ENCODE peak calls at places on chromosome 11, in ten cellular contexts. One of them, this sample, is unnamed.

GRCh38 chr11:28089378-28089777 is 18.6 kb downstream of the KIF18A start:
- DNase-seq in choroid plexus epithelial cell: peak; percentile 71
- DNase-seq in activated naive CD4-positive, alpha-beta T cell treated with anti-CD3 and anti-CD28 coated beads, Interleukin-2, amount 10 ng/mL, durations not matched to agents 7 days and 5 days: no peak
- DNase-seq in adipocyte: no peak
- DNase-seq in SIG-M5: no peak
- DNase-seq in Calu3: no peak
- DNase-seq in HFFc6: no peak
- DNase-seq in T-helper 2 cell: no peak
- DNase-seq in GM10248: no peak
- DNase-seq in brain pericyte: no peak
- DNase-seq in this sample: no peak

GRCh38 chr11:944711-945470 is 19.2 kb downstream of the AP2A2 start:
- DNase-seq in choroid plexus epithelial cell: peak; percentile 76
- DNase-seq in activated naive CD4-positive, alpha-beta T cell treated with anti-CD3 and anti-CD28 coated beads, Interleukin-2, amount 10 ng/mL, durations not matched to agents 7 days and 5 days: no peak
- DNase-seq in adipocyte: no peak
- DNase-seq in SIG-M5: no peak
- DNase-seq in Calu3: no peak
- DNase-seq in HFFc6: no peak
- DNase-seq in T-helper 2 cell: no peak
- DNase-seq in GM10248: no peak
- DNase-seq in brain pericyte: no peak
- DNase-seq in this sample: no peak

GRCh38 chr11:61780581-61781162 is 11.7 kb downstream of the TMEM258 start:
- DNase-seq in choroid plexus epithelial cell: no peak
- DNase-seq in activated naive CD4-positive, alpha-beta T cell treated with anti-CD3 and anti-CD28 coated beads, Interleukin-2, amount 10 ng/mL, durations not matched to agents 7 days and 5 days: no peak
- DNase-seq in adipocyte: no peak
- DNase-seq in SIG-M5: no peak
- DNase-seq in Calu3: no peak
- DNase-seq in HFFc6: no peak
- DNase-seq in T-helper 2 cell: no peak
- DNase-seq in GM10248: no peak
- DNase-seq in brain pericyte: no peak
- DNase-seq in this sample: no peak

GRCh38 chr11:92018332-92018731 is 206.3 kb upstream of the FAT3 start:
- DNase-seq in choroid plexus epithelial cell: no peak
- DNase-seq in activated naive CD4-positive, alpha-beta T cell treated with anti-CD3 and anti-CD28 coated beads, Interleukin-2, amount 10 ng/mL, durations not matched to agents 7 days and 5 days: no peak
- DNase-seq in adipocyte: no peak
- DNase-seq in SIG-M5: no peak
- DNase-seq in Calu3: no peak
- DNase-seq in HFFc6: no peak
- DNase-seq in T-helper 2 cell: no peak
- DNase-seq in GM10248: no peak
- DNase-seq in brain pericyte: no peak
- DNase-seq in this sample: no peak

GRCh38 chr11:134579709-134580634 is 167.9 kb upstream of the B3GAT1 start:
- DNase-seq in choroid plexus epithelial cell: no peak
- DNase-seq in activated naive CD4-positive, alpha-beta T cell treated with anti-CD3 and anti-CD28 coated beads, Interleukin-2, amount 10 ng/mL, durations not matched to agents 7 days and 5 days: no peak
- DNase-seq in adipocyte: no peak
- DNase-seq in SIG-M5: no peak
- DNase-seq in Calu3: no peak
- DNase-seq in HFFc6: no peak
- DNase-seq in T-helper 2 cell: no peak
- DNase-seq in GM10248: peak; percentile 7
- DNase-seq in brain pericyte: no peak
- DNase-seq in this sample: no peak

GRCh38 chr11:44693654-44694119 is 33.1 kb upstream of the TSPAN18 start:
- DNase-seq in choroid plexus epithelial cell: no peak
- DNase-seq in activated naive CD4-positive, alpha-beta T cell treated with anti-CD3 and anti-CD28 coated beads, Interleukin-2, amount 10 ng/mL, durations not matched to agents 7 days and 5 days: no peak
- DNase-seq in adipocyte: no peak
- DNase-seq in SIG-M5: no peak
- DNase-seq in Calu3: no peak
- DNase-seq in HFFc6: no peak
- DNase-seq in T-helper 2 cell: no peak
- DNase-seq in GM10248: no peak
- DNase-seq in brain pericyte: no peak
- DNase-seq in this sample: no peak

GRCh38 chr11:91158297-91158696 is 935.4 kb upstream of the CHORDC1 start:
- DNase-seq in choroid plexus epithelial cell: no peak
- DNase-seq in activated naive CD4-positive, alpha-beta T cell treated with anti-CD3 and anti-CD28 coated beads, Interleukin-2, amount 10 ng/mL, durations not matched to agents 7 days and 5 days: no peak
- DNase-seq in adipocyte: no peak
- DNase-seq in SIG-M5: no peak
- DNase-seq in Calu3: no peak
- DNase-seq in HFFc6: no peak
- DNase-seq in T-helper 2 cell: no peak
- DNase-seq in GM10248: no peak
- DNase-seq in brain pericyte: no peak
- DNase-seq in this sample: no peak

GRCh38 chr11:62922653-62923371 is 1.6 kb upstream of the CHRM1 start:
- DNase-seq in choroid plexus epithelial cell: no peak
- DNase-seq in activated naive CD4-positive, alpha-beta T cell treated with anti-CD3 and anti-CD28 coated beads, Interleukin-2, amount 10 ng/mL, durations not matched to agents 7 days and 5 days: peak; percentile 29
- DNase-seq in adipocyte: no peak
- DNase-seq in SIG-M5: no peak
- DNase-seq in Calu3: no peak
- DNase-seq in HFFc6: no peak
- DNase-seq in T-helper 2 cell: no peak
- DNase-seq in GM10248: peak; percentile 76
- DNase-seq in brain pericyte: no peak
- DNase-seq in this sample: no peak

GRCh38 chr11:17552392-17553248 is 5.6 kb downstream of the OTOG start:
- DNase-seq in choroid plexus epithelial cell: no peak
- DNase-seq in activated naive CD4-positive, alpha-beta T cell treated with anti-CD3 and anti-CD28 coated beads, Interleukin-2, amount 10 ng/mL, durations not matched to agents 7 days and 5 days: no peak
- DNase-seq in adipocyte: no peak
- DNase-seq in SIG-M5: no peak
- DNase-seq in Calu3: no peak
- DNase-seq in HFFc6: no peak
- DNase-seq in T-helper 2 cell: no peak
- DNase-seq in GM10248: no peak
- DNase-seq in brain pericyte: no peak
- DNase-seq in this sample: no peak

GRCh38 chr11:112903310-112903709 is 57.9 kb upstream of the NCAM1 start:
- DNase-seq in choroid plexus epithelial cell: no peak
- DNase-seq in activated naive CD4-positive, alpha-beta T cell treated with anti-CD3 and anti-CD28 coated beads, Interleukin-2, amount 10 ng/mL, durations not matched to agents 7 days and 5 days: no peak
- DNase-seq in adipocyte: no peak
- DNase-seq in SIG-M5: no peak
- DNase-seq in Calu3: no peak
- DNase-seq in HFFc6: no peak
- DNase-seq in T-helper 2 cell: no peak
- DNase-seq in GM10248: no peak
- DNase-seq in brain pericyte: no peak
- DNase-seq in this sample: no peak

GRCh38 chr11:119461250-119461963 is 38.4 kb upstream of the THY1 start:
- DNase-seq in choroid plexus epithelial cell: no peak
- DNase-seq in activated naive CD4-positive, alpha-beta T cell treated with anti-CD3 and anti-CD28 coated beads, Interleukin-2, amount 10 ng/mL, durations not matched to agents 7 days and 5 days: no peak
- DNase-seq in adipocyte: no peak
- DNase-seq in SIG-M5: no peak
- DNase-seq in Calu3: no peak
- DNase-seq in HFFc6: no peak
- DNase-seq in T-helper 2 cell: no peak
- DNase-seq in GM10248: no peak
- DNase-seq in brain pericyte: no peak
- DNase-seq in this sample: no peak

GRCh38 chr11:95499516-95500135 is 268.6 kb upstream of the SESN3 start:
- DNase-seq in choroid plexus epithelial cell: no peak
- DNase-seq in activated naive CD4-positive, alpha-beta T cell treated with anti-CD3 and anti-CD28 coated beads, Interleukin-2, amount 10 ng/mL, durations not matched to agents 7 days and 5 days: no peak
- DNase-seq in adipocyte: no peak
- DNase-seq in SIG-M5: no peak
- DNase-seq in Calu3: no peak
- DNase-seq in HFFc6: no peak
- DNase-seq in T-helper 2 cell: no peak
- DNase-seq in GM10248: no peak
- DNase-seq in brain pericyte: no peak
- DNase-seq in this sample: no peak

GRCh38 chr11:75767793-75768111 is 826 bp upstream of the DGAT2 start:
- DNase-seq in choroid plexus epithelial cell: no peak
- DNase-seq in activated naive CD4-positive, alpha-beta T cell treated with anti-CD3 and anti-CD28 coated beads, Interleukin-2, amount 10 ng/mL, durations not matched to agents 7 days and 5 days: no peak
- DNase-seq in adipocyte: no peak
- DNase-seq in SIG-M5: no peak
- DNase-seq in Calu3: no peak
- DNase-seq in HFFc6: no peak
- DNase-seq in T-helper 2 cell: no peak
- DNase-seq in GM10248: no peak
- DNase-seq in brain pericyte: no peak
- DNase-seq in this sample: no peak

GRCh38 chr11:78138694-78139421 is 568 bp downstream of the ALG8 start:
- DNase-seq in choroid plexus epithelial cell: peak; percentile 37
- DNase-seq in activated naive CD4-positive, alpha-beta T cell treated with anti-CD3 and anti-CD28 coated beads, Interleukin-2, amount 10 ng/mL, durations not matched to agents 7 days and 5 days: peak; percentile 53
- DNase-seq in adipocyte: peak; percentile 47
- DNase-seq in SIG-M5: no peak
- DNase-seq in Calu3: peak; percentile 27
- DNase-seq in HFFc6: peak; percentile 39
- DNase-seq in T-helper 2 cell: peak; percentile 1
- DNase-seq in GM10248: peak; percentile 24
- DNase-seq in brain pericyte: no peak
- DNase-seq in this sample: peak; percentile 28

GRCh38 chr11:86738615-86739014 is 61.7 kb upstream of the PRSS23 start:
- DNase-seq in choroid plexus epithelial cell: no peak
- DNase-seq in activated naive CD4-positive, alpha-beta T cell treated with anti-CD3 and anti-CD28 coated beads, Interleukin-2, amount 10 ng/mL, durations not matched to agents 7 days and 5 days: no peak
- DNase-seq in adipocyte: no peak
- DNase-seq in SIG-M5: no peak
- DNase-seq in Calu3: no peak
- DNase-seq in HFFc6: no peak
- DNase-seq in T-helper 2 cell: no peak
- DNase-seq in GM10248: no peak
- DNase-seq in brain pericyte: no peak
- DNase-seq in this sample: no peak

GRCh38 chr11:86214710-86215109 is 29.8 kb upstream of the EED start:
- DNase-seq in choroid plexus epithelial cell: no peak
- DNase-seq in activated naive CD4-positive, alpha-beta T cell treated with anti-CD3 and anti-CD28 coated beads, Interleukin-2, amount 10 ng/mL, durations not matched to agents 7 days and 5 days: peak; percentile 38
- DNase-seq in adipocyte: no peak
- DNase-seq in SIG-M5: no peak
- DNase-seq in Calu3: peak; percentile 21
- DNase-seq in HFFc6: no peak
- DNase-seq in T-helper 2 cell: no peak
- DNase-seq in GM10248: peak; percentile 55
- DNase-seq in brain pericyte: no peak
- DNase-seq in this sample: no peak

GRCh38 chr11:1310772-1311468 is 1.5 kb upstream of the TOLLIP start:
- DNase-seq in choroid plexus epithelial cell: no peak
- DNase-seq in activated naive CD4-positive, alpha-beta T cell treated with anti-CD3 and anti-CD28 coated beads, Interleukin-2, amount 10 ng/mL, durations not matched to agents 7 days and 5 days: peak; percentile 61
- DNase-seq in adipocyte: no peak
- DNase-seq in SIG-M5: no peak
- DNase-seq in Calu3: peak; percentile 62
- DNase-seq in HFFc6: no peak
- DNase-seq in T-helper 2 cell: peak; percentile 45
- DNase-seq in GM10248: peak; percentile 54
- DNase-seq in brain pericyte: no peak
- DNase-seq in this sample: no peak

GRCh38 chr11:88484873-88485621 is 147.5 kb upstream of the CTSC start:
- DNase-seq in choroid plexus epithelial cell: peak; percentile 61
- DNase-seq in activated naive CD4-positive, alpha-beta T cell treated with anti-CD3 and anti-CD28 coated beads, Interleukin-2, amount 10 ng/mL, durations not matched to agents 7 days and 5 days: peak; percentile 42
- DNase-seq in adipocyte: peak; percentile 51
- DNase-seq in SIG-M5: no peak
- DNase-seq in Calu3: peak; percentile 24
- DNase-seq in HFFc6: peak; percentile 28
- DNase-seq in T-helper 2 cell: peak; percentile 3
- DNase-seq in GM10248: peak; percentile 57
- DNase-seq in brain pericyte: no peak
- DNase-seq in this sample: peak; percentile 44

GRCh38 chr11:90237004-90237403 is 14.2 kb upstream of the CHORDC1 start:
- DNase-seq in choroid plexus epithelial cell: no peak
- DNase-seq in activated naive CD4-positive, alpha-beta T cell treated with anti-CD3 and anti-CD28 coated beads, Interleukin-2, amount 10 ng/mL, durations not matched to agents 7 days and 5 days: no peak
- DNase-seq in adipocyte: no peak
- DNase-seq in SIG-M5: no peak
- DNase-seq in Calu3: no peak
- DNase-seq in HFFc6: no peak
- DNase-seq in T-helper 2 cell: no peak
- DNase-seq in GM10248: no peak
- DNase-seq in brain pericyte: no peak
- DNase-seq in this sample: no peak

GRCh38 chr11:68997124-68997994 is 15.7 kb downstream of the MRGPRF start:
- DNase-seq in choroid plexus epithelial cell: no peak
- DNase-seq in activated naive CD4-positive, alpha-beta T cell treated with anti-CD3 and anti-CD28 coated beads, Interleukin-2, amount 10 ng/mL, durations not matched to agents 7 days and 5 days: no peak
- DNase-seq in adipocyte: no peak
- DNase-seq in SIG-M5: no peak
- DNase-seq in Calu3: no peak
- DNase-seq in HFFc6: no peak
- DNase-seq in T-helper 2 cell: no peak
- DNase-seq in GM10248: no peak
- DNase-seq in brain pericyte: no peak
- DNase-seq in this sample: no peak

GRCh38 chr11:73285721-73286120 is 13.6 kb downstream of the P2RY6 start:
- DNase-seq in choroid plexus epithelial cell: no peak
- DNase-seq in activated naive CD4-positive, alpha-beta T cell treated with anti-CD3 and anti-CD28 coated beads, Interleukin-2, amount 10 ng/mL, durations not matched to agents 7 days and 5 days: no peak
- DNase-seq in adipocyte: no peak
- DNase-seq in SIG-M5: no peak
- DNase-seq in Calu3: no peak
- DNase-seq in HFFc6: no peak
- DNase-seq in T-helper 2 cell: no peak
- DNase-seq in GM10248: no peak
- DNase-seq in brain pericyte: no peak
- DNase-seq in this sample: no peak

GRCh38 chr11:121299417-121299816 is 6.8 kb downstream of the SC5D start:
- DNase-seq in choroid plexus epithelial cell: no peak
- DNase-seq in activated naive CD4-positive, alpha-beta T cell treated with anti-CD3 and anti-CD28 coated beads, Interleukin-2, amount 10 ng/mL, durations not matched to agents 7 days and 5 days: no peak
- DNase-seq in adipocyte: no peak
- DNase-seq in SIG-M5: no peak
- DNase-seq in Calu3: no peak
- DNase-seq in HFFc6: no peak
- DNase-seq in T-helper 2 cell: no peak
- DNase-seq in GM10248: no peak
- DNase-seq in brain pericyte: no peak
- DNase-seq in this sample: no peak

GRCh38 chr11:73372371-73372993 is 3.7 kb upstream of the RELT start:
- DNase-seq in choroid plexus epithelial cell: peak; percentile 36
- DNase-seq in activated naive CD4-positive, alpha-beta T cell treated with anti-CD3 and anti-CD28 coated beads, Interleukin-2, amount 10 ng/mL, durations not matched to agents 7 days and 5 days: no peak
- DNase-seq in adipocyte: no peak
- DNase-seq in SIG-M5: no peak
- DNase-seq in Calu3: peak; percentile 15
- DNase-seq in HFFc6: peak; percentile 53
- DNase-seq in T-helper 2 cell: no peak
- DNase-seq in GM10248: no peak
- DNase-seq in brain pericyte: no peak
- DNase-seq in this sample: peak; percentile 21

GRCh38 chr11:30478923-30479322 is 107.2 kb downstream of the MPPED2 start:
- DNase-seq in choroid plexus epithelial cell: no peak
- DNase-seq in activated naive CD4-positive, alpha-beta T cell treated with anti-CD3 and anti-CD28 coated beads, Interleukin-2, amount 10 ng/mL, durations not matched to agents 7 days and 5 days: no peak
- DNase-seq in adipocyte: no peak
- DNase-seq in SIG-M5: no peak
- DNase-seq in Calu3: no peak
- DNase-seq in HFFc6: no peak
- DNase-seq in T-helper 2 cell: no peak
- DNase-seq in GM10248: no peak
- DNase-seq in brain pericyte: no peak
- DNase-seq in this sample: no peak

GRCh38 chr11:130439876-130440275 is 8.6 kb upstream of the ADAMTS15 start:
- DNase-seq in choroid plexus epithelial cell: no peak
- DNase-seq in activated naive CD4-positive, alpha-beta T cell treated with anti-CD3 and anti-CD28 coated beads, Interleukin-2, amount 10 ng/mL, durations not matched to agents 7 days and 5 days: no peak
- DNase-seq in adipocyte: no peak
- DNase-seq in SIG-M5: no peak
- DNase-seq in Calu3: no peak
- DNase-seq in HFFc6: no peak
- DNase-seq in T-helper 2 cell: no peak
- DNase-seq in GM10248: no peak
- DNase-seq in brain pericyte: no peak
- DNase-seq in this sample: no peak

GRCh38 chr11:121563900-121564822 is 111.4 kb upstream of the SORL1-AS1 start:
- DNase-seq in choroid plexus epithelial cell: peak; percentile 16
- DNase-seq in activated naive CD4-positive, alpha-beta T cell treated with anti-CD3 and anti-CD28 coated beads, Interleukin-2, amount 10 ng/mL, durations not matched to agents 7 days and 5 days: no peak
- DNase-seq in adipocyte: peak; percentile 32
- DNase-seq in SIG-M5: no peak
- DNase-seq in Calu3: no peak
- DNase-seq in HFFc6: no peak
- DNase-seq in T-helper 2 cell: no peak
- DNase-seq in GM10248: no peak
- DNase-seq in brain pericyte: no peak
- DNase-seq in this sample: no peak

GRCh38 chr11:48125866-48126265 is 90.7 kb upstream of the OR4B1 start:
- DNase-seq in choroid plexus epithelial cell: no peak
- DNase-seq in activated naive CD4-positive, alpha-beta T cell treated with anti-CD3 and anti-CD28 coated beads, Interleukin-2, amount 10 ng/mL, durations not matched to agents 7 days and 5 days: no peak
- DNase-seq in adipocyte: no peak
- DNase-seq in SIG-M5: no peak
- DNase-seq in Calu3: no peak
- DNase-seq in HFFc6: no peak
- DNase-seq in T-helper 2 cell: no peak
- DNase-seq in GM10248: no peak
- DNase-seq in brain pericyte: no peak
- DNase-seq in this sample: no peak

GRCh38 chr11:20032577-20033265 is 127.6 kb downstream of the DBX1 start:
- DNase-seq in choroid plexus epithelial cell: no peak
- DNase-seq in activated naive CD4-positive, alpha-beta T cell treated with anti-CD3 and anti-CD28 coated beads, Interleukin-2, amount 10 ng/mL, durations not matched to agents 7 days and 5 days: no peak
- DNase-seq in adipocyte: no peak
- DNase-seq in SIG-M5: no peak
- DNase-seq in Calu3: no peak
- DNase-seq in HFFc6: no peak
- DNase-seq in T-helper 2 cell: no peak
- DNase-seq in GM10248: no peak
- DNase-seq in brain pericyte: no peak
- DNase-seq in this sample: no peak